ENCODE peak calls at places on chromosomes 3 and 15, in eight cellular contexts. S is endothelial cell of umbilical vein, M is transverse colon, P is ovary, F is gastrocnemius medialis, W is A549, E is K562, V is esophagus muscularis mucosa. Q is an unnamed sample.

GRCh38 chr3:76122007-76122406 is 336.7 kb upstream of the ZNF717 start:
- DNase-seq in S (no peak), M (no peak), P (no peak), F (no peak), W (no peak), E (no peak), V (no peak), Q (no peak)

GRCh38 chr3:136311971-136312370 is 61.8 kb downstream of the PCCB start:
- DNase-seq in S (no peak), M (no peak), P (no peak), F (no peak), W (no peak), E (no peak), V (no peak), Q (no peak)

GRCh38 chr15:75121547-75121946 is 80.1 kb upstream of the C15orf39 start:
- DNase-seq in S (no peak), M (no peak), P (no peak), F (no peak), W (no peak), E (no peak), V (no peak), Q (no peak)

GRCh38 chr15:88954431-88955277 is 41.5 kb upstream of the MFGE8 start:
- DNase-seq in S (no peak), M (no peak), P (no peak), F (no peak), W (no peak), E (no peak), V (no peak), Q (no peak)

GRCh38 chr3:141367038-141367730 is 1.1 kb upstream of the ZBTB38 start:
- DNase-seq in S (peak; percentile 85), M (no peak), P (no peak), F (peak; percentile 24), W (no peak), E (no peak), V (no peak), Q (no peak)

GRCh38 chr3:149247025-149247710 is 25.5 kb upstream of the CP start:
- DNase-seq in S (peak; percentile 55), M (no peak), P (no peak), F (no peak), W (no peak), E (no peak), V (no peak), Q (no peak)

GRCh38 chr15:72554471-72555425 is 80.6 kb downstream of the ARIH1 start:
- DNase-seq in S (peak; percentile 67), M (no peak), P (no peak), F (no peak), W (no peak), E (no peak), V (no peak), Q (no peak)

GRCh38 chr15:83657549-83657948 is 3.6 kb downstream of the ADAMTSL3 start:
- DNase-seq in S (no peak), M (no peak), P (no peak), F (no peak), W (no peak), E (peak; percentile 19), V (no peak), Q (no peak)

GRCh38 chr3:127674099-127674792 is 1.5 kb downstream of the ABTB1 start:
- DNase-seq in S (no peak), M (no peak), P (peak; percentile 25), F (no peak), W (no peak), E (no peak), V (no peak), Q (no peak)

GRCh38 chr3:197364410-197365071 is 66.1 kb upstream of the DLG1 start:
- DNase-seq in S (peak; percentile 17), M (no peak), P (no peak), F (no peak), W (no peak), E (no peak), V (no peak), Q (no peak)

GRCh38 chr3:156474560-156475389 is 80.1 kb downstream of the SSR3 start:
- DNase-seq in S (no peak), M (no peak), P (no peak), F (no peak), W (peak; percentile 6), E (peak; percentile 23), V (no peak), Q (no peak)

GRCh38 chr15:40382580-40383456 is at the start of gene KNSTRN:
- DNase-seq in S (peak; percentile 87), M (peak; percentile 94), P (peak; percentile 92), F (peak; percentile 88), W (peak; percentile 80), E (peak; percentile 90), V (peak; percentile 96), Q (peak; percentile 89)
- TF ChIP-seq POLR2A in S (peak; percentile 18), M (no peak), P (no peak), F (peak; percentile 39), W (peak; percentile 27), E (peak; percentile 88), V (no peak), Q (no peak)

GRCh38 chr3:30640856-30641255 is 34.5 kb downstream of the TGFBR2 start:
- DNase-seq in S (no peak), M (no peak), P (no peak), F (no peak), W (no peak), E (no peak), V (no peak), Q (no peak)
- H3K4me1 ChIP-seq in S (peaks cover 42% of the 10 kb centered on the region), M (peaks cover 83% of the 10 kb centered on the region), P (peaks cover 1% of the 10 kb centered on the region), F (peaks cover 51% of the 10 kb centered on the region), W (peaks cover 26% of the 10 kb centered on the region), E (no peaks in the 10 kb centered on the region), V (peaks cover 99% of the 10 kb centered on the region), Q (peaks cover 21% of the 10 kb centered on the region)

GRCh38 chr3:50609071-50609742 is 2.4 kb downstream of the CISH start:
- DNase-seq in S (no peak), M (no peak), P (no peak), F (no peak), W (no peak), E (no peak), V (no peak), Q (no peak)
- TF ChIP-seq POLR2A in S (no peak), M (no peak), P (no peak), F (no peak), W (no peak), E (no peak), V (no peak), Q (no peak)

GRCh38 chr15:64019764-64020163 is 26.5 kb downstream of the DAPK2 start:
- DNase-seq in S (peak; percentile 26), M (peak; percentile 68), P (no peak), F (peak; percentile 89), W (no peak), E (no peak), V (no peak), Q (peak; percentile 75)
- H3K4me1 ChIP-seq in S (no peaks in the 10 kb centered on the region), M (peaks cover 65% of the 10 kb centered on the region), P (no peaks in the 10 kb centered on the region), F (peaks cover 95% of the 10 kb centered on the region), W (peaks cover 50% of the 10 kb centered on the region), E (peaks cover 9% of the 10 kb centered on the region), V (peaks cover 6% of the 10 kb centered on the region), Q (peaks cover 14% of the 10 kb centered on the region)

GRCh38 chr3:105656607-105657504 is 212.0 kb downstream of the CBLB start:
- DNase-seq in S (no peak), M (no peak), P (no peak), F (no peak), W (no peak), E (no peak), V (no peak), Q (no peak)

GRCh38 chr3:105653161-105653560 is 215.7 kb downstream of the CBLB start:
- DNase-seq in S (no peak), M (no peak), P (no peak), F (no peak), W (no peak), E (no peak), V (no peak), Q (no peak)

GRCh38 chr3:105649469-105649868 is 219.3 kb downstream of the CBLB start:
- DNase-seq in S (no peak), M (no peak), P (no peak), F (no peak), W (no peak), E (no peak), V (no peak), Q (no peak)

DNA sequence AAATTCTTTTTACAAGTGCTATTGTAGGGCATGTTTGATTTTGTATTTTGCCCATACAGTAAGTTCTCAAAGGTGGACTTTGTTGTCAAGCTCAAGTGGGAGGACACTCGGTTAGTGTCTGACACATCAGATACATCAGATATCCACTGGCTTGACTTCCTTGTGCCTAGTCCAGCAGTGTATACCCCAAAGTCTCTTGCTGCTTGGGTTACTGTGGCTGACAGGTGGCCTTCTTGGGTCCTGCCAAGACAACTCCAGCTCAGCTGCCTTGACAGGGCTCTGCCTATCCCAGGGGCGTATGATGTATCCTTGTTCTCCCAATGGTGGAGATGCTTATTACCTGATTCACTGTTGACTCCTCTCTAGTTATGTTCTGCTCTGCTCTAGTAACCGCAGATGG is 214.9 kb downstream of the CBLB start:
- DNase-seq in S (no peak), M (no peak), P (no peak), F (no peak), W (no peak), E (no peak), V (no peak), Q (no peak)
- TF ChIP-seq POLR2A in S (no peak), M (no peak), P (no peak), F (no peak), W (no peak), E (no peak), V (no peak), Q (no peak)

DNA sequence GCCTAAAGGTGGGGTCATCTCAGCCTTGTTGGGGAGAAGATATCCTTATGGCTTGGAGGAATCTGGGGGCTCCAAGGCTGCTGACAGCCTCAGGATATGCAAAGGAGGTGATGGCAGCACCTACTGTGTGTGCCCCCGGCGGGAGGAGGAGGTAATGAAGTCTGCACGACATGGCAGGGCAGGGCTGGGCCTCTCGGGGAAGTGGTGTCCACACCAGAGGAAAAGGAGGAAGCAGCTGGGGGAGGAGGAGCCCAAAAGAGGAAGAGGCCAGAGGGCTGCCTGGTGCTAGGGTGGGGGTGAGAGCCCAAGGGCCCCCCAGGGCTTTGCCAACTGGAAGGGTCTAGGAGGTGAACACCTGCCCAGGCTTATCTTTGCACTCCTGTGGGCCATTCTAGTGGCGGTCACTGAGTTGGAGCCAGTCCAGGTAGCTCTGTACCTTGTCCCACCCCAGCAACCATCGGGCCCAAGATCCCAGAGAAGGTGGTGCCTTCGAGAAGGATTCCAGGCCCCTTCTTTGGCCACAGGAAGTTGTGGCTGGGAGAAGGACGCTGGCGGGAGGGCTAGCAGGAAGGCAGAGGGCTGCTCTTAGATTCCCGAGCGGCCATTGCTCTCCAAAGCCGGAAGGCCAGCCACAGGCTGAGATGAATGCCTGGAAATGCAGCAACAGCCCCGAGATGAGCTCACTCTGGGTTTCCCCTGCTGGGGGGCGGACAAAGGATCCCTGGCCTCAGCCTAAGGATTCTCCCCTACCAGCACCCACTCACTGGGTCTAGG is 7.0 kb downstream of the GNAI2 start:
- DNase-seq in S (peak; percentile 93), M (peak; percentile 65), P (no peak), F (peak; percentile 49), W (no peak), E (no peak), V (peak; percentile 93), Q (no peak)
- H3K4me1 ChIP-seq in S (peaks cover 94% of the 10 kb centered on the region), M (peaks cover 95% of the 10 kb centered on the region), P (peaks cover 23% of the 10 kb centered on the region), F (peaks cover 71% of the 10 kb centered on the region), W (peaks cover 35% of the 10 kb centered on the region), E (peaks cover 47% of the 10 kb centered on the region), V (peaks cover 100% of the 10 kb centered on the region), Q (peaks cover 91% of the 10 kb centered on the region)